ENCODE peak calls at places on chromosomes 13 and 19, in five cellular contexts. One of them, this sample, is unnamed.
A peak's percentile ranks its signal among the peaks of the same experiment; 100 is the strongest.

GRCh38 chr13:98658131-98658530 is 81.2 kb upstream of the STK24 start:
- DNase-seq in psoas muscle: no peak
- DNase-seq in cardiac muscle cell: no peak
- DNase-seq in heart right ventricle: no peak
- DNase-seq in left ventricle myocardium inferior: no peak
- DNase-seq in this sample: no peak

GRCh38 chr13:40789275-40790231 is at the start of gene SLC25A15:
- DNase-seq in psoas muscle: peak; percentile 85
- DNase-seq in cardiac muscle cell: peak; percentile 91
- DNase-seq in heart right ventricle: peak; percentile 84
- DNase-seq in left ventricle myocardium inferior: peak; percentile 85
- DNase-seq in this sample: peak; percentile 59

GRCh38 chr13:45417790-45418534 is at the start of gene SLC25A30:
- DNase-seq in psoas muscle: peak; percentile 96
- DNase-seq in cardiac muscle cell: peak; percentile 95
- DNase-seq in heart right ventricle: peak; percentile 96
- DNase-seq in left ventricle myocardium inferior: peak; percentile 97
- DNase-seq in this sample: peak; percentile 94

GRCh38 chr19:42301646-42302204 is at the start of gene PRR19:
- DNase-seq in psoas muscle: no peak
- DNase-seq in cardiac muscle cell: no peak
- DNase-seq in heart right ventricle: no peak
- DNase-seq in left ventricle myocardium inferior: no peak
- DNase-seq in this sample: no peak

GRCh38 chr19:51750381-51751124 is 1.1 kb downstream of the FPR1 start:
- DNase-seq in psoas muscle: no peak
- DNase-seq in cardiac muscle cell: no peak
- DNase-seq in heart right ventricle: no peak
- DNase-seq in left ventricle myocardium inferior: no peak
- DNase-seq in this sample: no peak

GRCh38 chr13:47843005-47843404 is 158.1 kb downstream of the SUCLA2 start:
- DNase-seq in psoas muscle: no peak
- DNase-seq in cardiac muscle cell: no peak
- DNase-seq in heart right ventricle: no peak
- DNase-seq in left ventricle myocardium inferior: no peak
- DNase-seq in this sample: no peak

GRCh38 chr19:3516675-3517207 is 10.6 kb downstream of the FZR1 start:
- DNase-seq in psoas muscle: no peak
- DNase-seq in cardiac muscle cell: no peak
- DNase-seq in heart right ventricle: no peak
- DNase-seq in left ventricle myocardium inferior: no peak
- DNase-seq in this sample: no peak

GRCh38 chr19:4115818-4116385 is 8.0 kb downstream of the MAP2K2 start:
- DNase-seq in psoas muscle: no peak
- DNase-seq in cardiac muscle cell: no peak
- DNase-seq in heart right ventricle: no peak
- DNase-seq in left ventricle myocardium inferior: no peak
- DNase-seq in this sample: no peak

GRCh38 chr13:23642110-23642509 is 71.9 kb downstream of the TNFRSF19 start:
- DNase-seq in psoas muscle: no peak
- DNase-seq in cardiac muscle cell: no peak
- DNase-seq in heart right ventricle: no peak
- DNase-seq in left ventricle myocardium inferior: no peak
- DNase-seq in this sample: no peak

GRCh38 chr19:45597425-45598111 is 4.4 kb downstream of the GPR4 start:
- DNase-seq in psoas muscle: no peak
- DNase-seq in cardiac muscle cell: no peak
- DNase-seq in heart right ventricle: no peak
- DNase-seq in left ventricle myocardium inferior: no peak
- DNase-seq in this sample: no peak

GRCh38 chr13:26991508-26992181 is 180.0 kb downstream of the USP12 start:
- DNase-seq in psoas muscle: no peak
- DNase-seq in cardiac muscle cell: no peak
- DNase-seq in heart right ventricle: no peak
- DNase-seq in left ventricle myocardium inferior: no peak
- DNase-seq in this sample: no peak

DNA sequence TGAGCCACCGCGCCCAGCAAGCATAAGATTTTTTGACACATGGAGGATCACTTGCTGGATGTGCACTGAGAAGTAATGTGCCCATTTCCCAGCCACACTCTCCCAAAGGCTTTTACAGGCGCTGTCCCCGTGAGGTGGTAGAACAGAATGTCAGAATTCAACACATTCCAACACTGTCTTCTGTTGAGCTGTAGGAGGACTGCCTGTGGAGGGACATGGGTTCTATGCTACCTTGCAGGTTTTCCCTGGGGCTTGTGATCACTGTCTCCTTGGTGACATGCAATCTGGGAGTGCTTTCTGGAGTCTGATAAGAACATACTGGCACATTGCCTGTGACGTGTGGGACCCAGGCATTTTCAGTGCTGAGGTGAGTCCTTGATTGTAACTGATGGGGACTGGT is 38.5 kb downstream of the DPRX start:
- DNase-seq in psoas muscle: no peak
- DNase-seq in cardiac muscle cell: no peak
- DNase-seq in heart right ventricle: no peak
- DNase-seq in left ventricle myocardium inferior: no peak
- DNase-seq in this sample: no peak
- H3K27me3 ChIP-seq in psoas muscle: no peaks in the 10 kb centered on the region
- H3K27me3 ChIP-seq in cardiac muscle cell: no peaks in the 10 kb centered on the region
- H3K27me3 ChIP-seq in heart right ventricle: no peaks in the 10 kb centered on the region
- H3K27me3 ChIP-seq in left ventricle myocardium inferior: peaks cover 7% of the 10 kb centered on the region
- H3K27me3 ChIP-seq in this sample: no peaks in the 10 kb centered on the region

DNA sequence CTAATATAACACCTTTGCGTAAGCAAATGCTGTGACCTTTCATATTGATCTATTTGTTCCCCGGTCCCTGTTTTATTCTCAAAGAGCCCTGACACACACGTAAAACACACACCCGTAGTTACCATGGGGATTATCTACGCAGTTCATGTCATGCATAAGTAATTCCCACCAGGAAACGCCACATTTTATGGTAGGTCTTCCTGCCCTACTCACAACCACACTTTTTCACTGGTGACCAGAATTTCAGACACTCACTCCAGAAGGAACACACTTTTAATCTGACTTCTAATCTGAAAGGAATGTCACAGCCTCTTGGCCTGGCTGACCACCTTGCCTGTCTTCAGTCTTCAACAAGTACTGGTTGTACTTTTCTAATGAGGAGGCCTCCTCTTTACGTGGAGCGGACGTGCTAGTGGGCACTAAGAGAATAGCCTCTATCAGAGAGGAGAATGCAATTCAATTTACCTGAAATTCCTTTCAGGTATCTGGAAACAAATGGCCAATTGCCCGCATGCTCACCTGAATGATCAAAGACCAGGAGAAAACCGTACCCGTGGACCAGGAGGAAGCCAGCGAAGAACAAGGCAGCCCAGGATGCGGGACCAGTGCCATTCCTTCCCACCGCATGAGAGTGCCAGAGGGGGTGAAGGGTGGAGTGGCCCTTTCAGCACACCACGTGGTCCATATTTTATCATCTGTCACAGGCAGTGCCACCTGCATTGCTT is 46.6 kb downstream of the SLC7A1 start:
- DNase-seq in psoas muscle: no peak
- DNase-seq in cardiac muscle cell: peak; percentile 30
- DNase-seq in heart right ventricle: no peak
- DNase-seq in left ventricle myocardium inferior: no peak
- DNase-seq in this sample: no peak
- H3K4me3 ChIP-seq in psoas muscle: no peak overlapping the region
- H3K4me3 ChIP-seq in cardiac muscle cell: no peak overlapping the region
- H3K4me3 ChIP-seq in heart right ventricle: no peak overlapping the region
- H3K4me3 ChIP-seq in left ventricle myocardium inferior: no peak overlapping the region
- H3K4me3 ChIP-seq in this sample: no peak overlapping the region

GRCh38 chr19:13090511-13091231 is 12.0 kb downstream of the LYL1 start:
- DNase-seq in psoas muscle: no peak
- DNase-seq in cardiac muscle cell: no peak
- DNase-seq in heart right ventricle: no peak
- DNase-seq in left ventricle myocardium inferior: no peak
- DNase-seq in this sample: no peak

GRCh38 chr19:13087795-13088537 is 14.7 kb downstream of the LYL1 start:
- DNase-seq in psoas muscle: no peak
- DNase-seq in cardiac muscle cell: no peak
- DNase-seq in heart right ventricle: no peak
- DNase-seq in left ventricle myocardium inferior: no peak
- DNase-seq in this sample: no peak

GRCh38 chr19:13091400-13092161 is 11.1 kb downstream of the LYL1 start:
- DNase-seq in psoas muscle: peak; percentile 67
- DNase-seq in cardiac muscle cell: no peak
- DNase-seq in heart right ventricle: peak; percentile 64
- DNase-seq in left ventricle myocardium inferior: peak; percentile 62
- DNase-seq in this sample: peak; percentile 81

GRCh38 chr19:13089139-13089856 is 13.4 kb downstream of the LYL1 start:
- DNase-seq in psoas muscle: no peak
- DNase-seq in cardiac muscle cell: no peak
- DNase-seq in heart right ventricle: no peak
- DNase-seq in left ventricle myocardium inferior: no peak
- DNase-seq in this sample: no peak

GRCh38 chr19:13089857-13090507 is 12.7 kb downstream of the LYL1 start:
- DNase-seq in psoas muscle: no peak
- DNase-seq in cardiac muscle cell: no peak
- DNase-seq in heart right ventricle: no peak
- DNase-seq in left ventricle myocardium inferior: no peak
- DNase-seq in this sample: no peak
- H3K4me1 ChIP-seq in psoas muscle: peaks cover 25% of the 10 kb centered on the region
- H3K4me1 ChIP-seq in cardiac muscle cell: no peaks in the 10 kb centered on the region
- H3K4me1 ChIP-seq in heart right ventricle: peaks cover 58% of the 10 kb centered on the region
- H3K4me1 ChIP-seq in left ventricle myocardium inferior: peaks cover 77% of the 10 kb centered on the region
- H3K4me1 ChIP-seq in this sample: peaks cover 39% of the 10 kb centered on the region

GRCh38 chr13:112202266-112202665 is 135.3 kb downstream of the SOX1 start:
- DNase-seq in psoas muscle: no peak
- DNase-seq in cardiac muscle cell: no peak
- DNase-seq in heart right ventricle: no peak
- DNase-seq in left ventricle myocardium inferior: no peak
- DNase-seq in this sample: no peak
- H3K27me3 ChIP-seq in psoas muscle: peaks cover 9% of the 10 kb centered on the region
- H3K27me3 ChIP-seq in cardiac muscle cell: peaks cover 93% of the 10 kb centered on the region
- H3K27me3 ChIP-seq in heart right ventricle: peaks cover 68% of the 10 kb centered on the region
- H3K27me3 ChIP-seq in left ventricle myocardium inferior: peaks cover 96% of the 10 kb centered on the region
- H3K27me3 ChIP-seq in this sample: no peaks in the 10 kb centered on the region

GRCh38 chr19:18419195-18419698 is at the start of gene SSBP4:
- DNase-seq in psoas muscle: peak; percentile 80
- DNase-seq in cardiac muscle cell: peak; percentile 83
- DNase-seq in heart right ventricle: peak; percentile 82
- DNase-seq in left ventricle myocardium inferior: peak; percentile 81
- DNase-seq in this sample: peak; percentile 62

GRCh38 chr19:18421371-18421959 is 2.3 kb downstream of the SSBP4 start:
- DNase-seq in psoas muscle: no peak
- DNase-seq in cardiac muscle cell: no peak
- DNase-seq in heart right ventricle: no peak
- DNase-seq in left ventricle myocardium inferior: no peak
- DNase-seq in this sample: peak; percentile 26

GRCh38 chr19:18418725-18419194 is 438 bp upstream of the SSBP4 start:
- DNase-seq in psoas muscle: peak; percentile 56
- DNase-seq in cardiac muscle cell: no peak
- DNase-seq in heart right ventricle: no peak
- DNase-seq in left ventricle myocardium inferior: no peak
- DNase-seq in this sample: no peak

GRCh38 chr19:18420931-18421330 is 1.7 kb downstream of the SSBP4 start:
- DNase-seq in psoas muscle: no peak
- DNase-seq in cardiac muscle cell: no peak
- DNase-seq in heart right ventricle: no peak
- DNase-seq in left ventricle myocardium inferior: no peak
- DNase-seq in this sample: peak; percentile 34

GRCh38 chr19:18419699-18420460 is 682 bp downstream of the SSBP4 start:
- DNase-seq in psoas muscle: peak; percentile 51
- DNase-seq in cardiac muscle cell: no peak
- DNase-seq in heart right ventricle: no peak
- DNase-seq in left ventricle myocardium inferior: no peak
- DNase-seq in this sample: no peak
- H3K4me3 ChIP-seq in psoas muscle: peak overlapping the region; percentile 84
- H3K4me3 ChIP-seq in cardiac muscle cell: peak overlapping the region; percentile 43
- H3K4me3 ChIP-seq in heart right ventricle: peak overlapping the region; percentile 78
- H3K4me3 ChIP-seq in left ventricle myocardium inferior: peak overlapping the region; percentile 86
- H3K4me3 ChIP-seq in this sample: peak overlapping the region; percentile 62

GRCh38 chr19:33309826-33310225 is 7.5 kb upstream of the CEBPA start:
- DNase-seq in psoas muscle: no peak
- DNase-seq in cardiac muscle cell: no peak
- DNase-seq in heart right ventricle: no peak
- DNase-seq in left ventricle myocardium inferior: no peak
- DNase-seq in this sample: no peak
- H3K4me1 ChIP-seq in psoas muscle: peaks cover 19% of the 10 kb centered on the region
- H3K4me1 ChIP-seq in cardiac muscle cell: peaks cover 6% of the 10 kb centered on the region
- H3K4me1 ChIP-seq in heart right ventricle: no peaks in the 10 kb centered on the region
- H3K4me1 ChIP-seq in left ventricle myocardium inferior: no peaks in the 10 kb centered on the region
- H3K4me1 ChIP-seq in this sample: peaks cover 2% of the 10 kb centered on the region

GRCh38 chr19:17966115-17966455 is 822 bp upstream of the KCNN1 start:
- DNase-seq in psoas muscle: no peak
- DNase-seq in cardiac muscle cell: no peak
- DNase-seq in heart right ventricle: no peak
- DNase-seq in left ventricle myocardium inferior: no peak
- DNase-seq in this sample: no peak
- H3K27me3 ChIP-seq in psoas muscle: peaks cover 22% of the 10 kb centered on the region
- H3K27me3 ChIP-seq in cardiac muscle cell: no peaks in the 10 kb centered on the region
- H3K27me3 ChIP-seq in heart right ventricle: peaks cover 87% of the 10 kb centered on the region
- H3K27me3 ChIP-seq in left ventricle myocardium inferior: peaks cover 95% of the 10 kb centered on the region
- H3K27me3 ChIP-seq in this sample: no peaks in the 10 kb centered on the region

DNA sequence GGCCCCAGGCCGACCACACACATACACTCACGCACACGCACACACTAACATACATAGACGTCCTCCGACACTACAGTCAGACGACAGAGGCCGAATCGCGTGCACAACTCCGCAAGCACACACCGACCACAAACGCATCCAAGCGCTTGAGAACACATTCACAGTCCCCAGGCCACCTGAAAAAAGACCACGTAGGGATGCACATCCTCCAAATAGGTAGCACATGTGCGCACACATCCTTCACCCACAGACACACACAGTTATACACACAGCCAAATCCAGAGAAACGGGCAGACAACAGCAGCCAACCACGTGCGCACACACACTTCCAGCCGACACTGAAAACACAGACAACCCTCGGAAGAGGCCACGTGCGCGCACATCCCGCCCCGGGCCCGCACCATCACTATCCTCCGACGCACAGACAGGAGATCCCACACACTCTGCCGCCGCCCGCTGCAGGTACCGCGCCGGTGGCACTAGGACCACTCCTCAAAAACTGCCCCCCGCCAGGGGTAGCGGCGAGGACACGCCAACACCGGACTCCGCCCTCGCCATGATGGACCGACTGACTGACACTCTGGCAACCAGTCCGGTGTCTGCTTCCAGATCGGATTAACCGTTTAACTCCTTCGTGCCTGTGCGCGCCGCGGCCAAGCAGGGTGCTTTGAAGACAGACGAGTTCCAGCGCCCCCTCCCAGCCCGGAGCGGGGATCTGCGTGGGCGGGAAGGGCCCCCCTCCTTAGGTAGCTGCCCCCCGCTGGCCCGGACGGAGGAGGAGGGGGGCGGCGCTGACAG is 493 bp upstream of the PDE4A start:
- DNase-seq in psoas muscle: no peak
- DNase-seq in cardiac muscle cell: peak; percentile 72
- DNase-seq in heart right ventricle: no peak
- DNase-seq in left ventricle myocardium inferior: no peak
- DNase-seq in this sample: no peak
- H3K4me3 ChIP-seq in psoas muscle: peak overlapping the region; percentile 40
- H3K4me3 ChIP-seq in cardiac muscle cell: peak overlapping the region; percentile 26
- H3K4me3 ChIP-seq in heart right ventricle: peak overlapping the region; percentile 22
- H3K4me3 ChIP-seq in left ventricle myocardium inferior: peak overlapping the region; percentile 50
- H3K4me3 ChIP-seq in this sample: no peak overlapping the region

DNA sequence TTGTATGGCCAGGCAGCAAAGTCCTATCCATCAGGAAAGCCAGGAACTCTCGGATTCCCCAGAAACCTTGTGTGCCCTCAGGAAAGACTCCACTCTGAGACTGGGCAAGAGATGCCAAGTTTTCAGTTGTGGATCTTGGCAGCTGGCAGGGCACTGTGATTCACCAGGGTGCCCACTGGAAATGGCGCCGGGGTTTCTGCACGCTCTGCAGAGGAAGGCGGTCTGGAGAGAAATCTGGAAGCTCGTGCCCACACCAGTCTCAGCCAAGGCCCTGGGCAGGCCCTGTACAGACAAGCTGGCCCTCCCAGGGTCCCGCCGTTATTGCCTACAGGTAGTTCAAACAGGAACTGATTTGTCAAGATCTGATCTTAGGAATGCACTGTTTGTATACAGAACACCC is 4.9 kb downstream of the NAPA start:
- DNase-seq in psoas muscle: peak; percentile 55
- DNase-seq in cardiac muscle cell: no peak
- DNase-seq in heart right ventricle: no peak
- DNase-seq in left ventricle myocardium inferior: no peak
- DNase-seq in this sample: no peak
- H3K4me1 ChIP-seq in psoas muscle: peaks cover 85% of the 10 kb centered on the region
- H3K4me1 ChIP-seq in cardiac muscle cell: no peaks in the 10 kb centered on the region
- H3K4me1 ChIP-seq in heart right ventricle: peaks cover 85% of the 10 kb centered on the region
- H3K4me1 ChIP-seq in left ventricle myocardium inferior: peaks cover 97% of the 10 kb centered on the region
- H3K4me1 ChIP-seq in this sample: peaks cover 30% of the 10 kb centered on the region

This sample was measured in uterus.